ENCODE peak calls at places on chromosomes 3 and 15, in eight cellular contexts. B is DMS153; Y is astrocyte of the spinal cord; I is heart left ventricle; M is MV-4-11; H is stimulated activated CD4-positive, alpha-beta T cell treated with anti-CD3 and anti-CD28 coated beads, Interleukin-1b, Interleukin-23, amount 100 ng/mL, for 4 hours; E is pancreas; Q is naive thymus-derived CD8-positive, alpha-beta T cell. C is an unnamed sample.

GRCh38 chr3:64871955-64872354 is 184.2 kb upstream of the ADAMTS9 start:
- DNase-seq in E (no peak), B (no peak), Y (no peak), I (no peak), H (no peak), Q (no peak), M (no peak), C (no peak)

GRCh38 chr3:119305271-119305670 is 11.1 kb downstream of the ARHGAP31 start:
- DNase-seq in Q (no peak), H (no peak), B (no peak), I (no peak), Y (no peak), E (no peak), M (no peak), C (no peak)

GRCh38 chr3:9727041-9727595 is 4.4 kb upstream of the BRPF1 start:
- DNase-seq in Q (peak; percentile 80), Y (no peak), H (no peak), M (peak; percentile 31), I (no peak), B (no peak), E (no peak), C (no peak)

GRCh38 chr3:112333002-112333385 is at the start of gene CD200:
- DNase-seq in I (peak; percentile 40), Q (peak; percentile 65), E (peak; percentile 68), Y (no peak), M (no peak), H (peak; percentile 61), B (peak; percentile 65), C (no peak)

GRCh38 chr15:50224606-50225005 is 40.9 kb downstream of the HDC start:
- DNase-seq in H (no peak), I (no peak), Y (no peak), B (no peak), M (peak; percentile 29), E (no peak), Q (no peak), C (no peak)

GRCh38 chr3:25618043-25618442 is 46.7 kb downstream of the TOP2B start:
- DNase-seq in B (no peak), Y (no peak), I (no peak), M (no peak), H (no peak), Q (no peak), E (no peak), C (no peak)

GRCh38 chr3:99108508-99108907 is 207.0 kb upstream of the DCBLD2 start:
- DNase-seq in E (no peak), Q (no peak), Y (peak; percentile 93), B (no peak), I (no peak), H (no peak), M (no peak), C (peak; percentile 91)

GRCh38 chr3:30737746-30738499 is 131.5 kb downstream of the TGFBR2 start:
- DNase-seq in H (no peak), I (no peak), M (no peak), B (no peak), Q (no peak), E (no peak), Y (no peak), C (no peak)

GRCh38 chr15:31296304-31297220 is 30.1 kb upstream of the KLF13 start:
- DNase-seq in Y (no peak), E (peak; percentile 88), M (no peak), B (peak; percentile 47), Q (no peak), H (no peak), I (peak; percentile 16), C (peak; percentile 29)

GRCh38 chr3:11808231-11808630 is 38.5 kb downstream of the TAMM41 start:
- DNase-seq in E (no peak), I (no peak), B (no peak), Y (no peak), H (no peak), M (no peak), Q (no peak), C (no peak)

GRCh38 chr15:43930079-43930478 is 103.3 kb downstream of the WDR76 start:
- DNase-seq in I (no peak), H (no peak), B (no peak), M (no peak), Q (no peak), Y (peak; percentile 77), E (no peak), C (no peak)

GRCh38 chr3:157294444-157294843 is 134.5 kb upstream of the CCNL1 start:
- DNase-seq in Y (no peak), H (no peak), B (no peak), Q (no peak), I (no peak), E (no peak), M (no peak), C (no peak)

GRCh38 chr3:124814620-124815421 is 72.3 kb downstream of the ITGB5 start:
- DNase-seq in E (no peak), H (no peak), I (no peak), M (no peak), Y (no peak), Q (no peak), B (no peak), C (no peak)

GRCh38 chr3:45915080-45915479 is 28.2 kb upstream of the CXCR6 start:
- DNase-seq in Y (no peak), E (no peak), H (no peak), Q (no peak), I (no peak), B (no peak), M (no peak), C (no peak)

GRCh38 chr3:71397046-71397445 is 186.5 kb downstream of the FOXP1 start:
- DNase-seq in I (no peak), B (no peak), M (no peak), Y (peak; percentile 39), Q (no peak), H (no peak), E (no peak), C (no peak)

GRCh38 chr15:40258544-40258943 is 19.7 kb downstream of the PAK6 start:
- DNase-seq in M (no peak), Q (no peak), B (no peak), H (no peak), I (no peak), E (peak; percentile 45), Y (peak; percentile 45), C (no peak)

GRCh38 chr3:58200846-58201355 is 9.9 kb downstream of the DNASE1L3 start:
- DNase-seq in B (no peak), I (peak; percentile 19), Q (no peak), H (no peak), Y (no peak), M (no peak), E (no peak), C (no peak)

GRCh38 chr3:51275096-51275805 is 109.8 kb upstream of the MANF start:
- DNase-seq in H (no peak), B (no peak), M (no peak), E (no peak), I (no peak), Y (no peak), Q (no peak), C (no peak)

GRCh38 chr3:168678730-168679129 is 583.0 kb upstream of the GOLIM4 start:
- DNase-seq in H (no peak), B (no peak), Q (no peak), M (no peak), Y (no peak), I (no peak), E (no peak), C (no peak)

GRCh38 chr15:82047493-82048446 is 2.0 kb upstream of the MEX3B start:
- DNase-seq in H (no peak), I (no peak), Y (peak; percentile 38), E (peak; percentile 75), M (no peak), B (no peak), Q (no peak), C (no peak)

GRCh38 chr15:37882640-37883039 is 51.8 kb upstream of the TMCO5A start:
- DNase-seq in E (no peak), I (no peak), Q (no peak), Y (no peak), H (no peak), M (no peak), B (no peak), C (no peak)

C was measured in epithelial cell of proximal tubule.